ENCODE peak calls at places on chromosome 12, in four cellular contexts. One of them, this sample, is unnamed.

GRCh38 chr12:131005161-131006035 is 51.7 kb downstream of the ADGRD1 start:
- DNase-seq in lower leg skin: no peak
- DNase-seq in left ventricle myocardium inferior: no peak
- DNase-seq in thoracic aorta: no peak
- DNase-seq in this sample: no peak

GRCh38 chr12:72057330-72057911 is 118.8 kb downstream of the TPH2 start:
- DNase-seq in lower leg skin: no peak
- DNase-seq in left ventricle myocardium inferior: no peak
- DNase-seq in thoracic aorta: no peak
- DNase-seq in this sample: no peak

GRCh38 chr12:58695263-58695662 is 225.0 kb downstream of the LRIG3 start:
- DNase-seq in lower leg skin: no peak
- DNase-seq in left ventricle myocardium inferior: no peak
- DNase-seq in thoracic aorta: no peak
- DNase-seq in this sample: no peak

GRCh38 chr12:89363084-89363483 is 10.8 kb upstream of the DUSP6 start:
- DNase-seq in lower leg skin: no peak
- DNase-seq in left ventricle myocardium inferior: no peak
- DNase-seq in thoracic aorta: no peak
- DNase-seq in this sample: no peak

GRCh38 chr12:125381373-125381772 is 316.1 kb downstream of the AACS start:
- DNase-seq in lower leg skin: no peak
- DNase-seq in left ventricle myocardium inferior: no peak
- DNase-seq in thoracic aorta: no peak
- DNase-seq in this sample: no peak

GRCh38 chr12:52573306-52573705 is 337 bp downstream of the KRT74 start:
- DNase-seq in lower leg skin: no peak
- DNase-seq in left ventricle myocardium inferior: no peak
- DNase-seq in thoracic aorta: no peak
- DNase-seq in this sample: no peak

GRCh38 chr12:118850244-118850825 is 131.0 kb upstream of the SRRM4 start:
- DNase-seq in lower leg skin: no peak
- DNase-seq in left ventricle myocardium inferior: no peak
- DNase-seq in thoracic aorta: no peak
- DNase-seq in this sample: no peak

GRCh38 chr12:110825530-110825929 is 21.3 kb upstream of the CCDC63 start:
- DNase-seq in lower leg skin: no peak
- DNase-seq in left ventricle myocardium inferior: no peak
- DNase-seq in thoracic aorta: no peak
- DNase-seq in this sample: no peak

GRCh38 chr12:48175613-48176416 is 7.6 kb upstream of the CCDC184 start:
- DNase-seq in lower leg skin: no peak
- DNase-seq in left ventricle myocardium inferior: no peak
- DNase-seq in thoracic aorta: no peak
- DNase-seq in this sample: no peak

GRCh38 chr12:50569321-50569720 is 64.5 kb downstream of the DIP2B start:
- DNase-seq in lower leg skin: no peak
- DNase-seq in left ventricle myocardium inferior: no peak
- DNase-seq in thoracic aorta: no peak
- DNase-seq in this sample: no peak

GRCh38 chr12:49953961-49954835 is 3.7 kb downstream of the AQP2 start:
- DNase-seq in lower leg skin: no peak
- DNase-seq in left ventricle myocardium inferior: no peak
- DNase-seq in thoracic aorta: no peak
- DNase-seq in this sample: no peak

GRCh38 chr12:2806700-2807099 is 5.8 kb upstream of the ITFG2 start:
- DNase-seq in lower leg skin: no peak
- DNase-seq in left ventricle myocardium inferior: no peak
- DNase-seq in thoracic aorta: no peak
- DNase-seq in this sample: no peak

GRCh38 chr12:6998708-6999451 is 19.4 kb downstream of the LPCAT3 start:
- DNase-seq in lower leg skin: no peak
- DNase-seq in left ventricle myocardium inferior: no peak
- DNase-seq in thoracic aorta: no peak
- DNase-seq in this sample: no peak

GRCh38 chr12:105214141-105214540 is 21.8 kb downstream of the APPL2 start:
- DNase-seq in lower leg skin: no peak
- DNase-seq in left ventricle myocardium inferior: no peak
- DNase-seq in thoracic aorta: no peak
- DNase-seq in this sample: no peak

GRCh38 chr12:112198120-112198733 is 72.9 kb downstream of the TRAFD1 start:
- DNase-seq in lower leg skin: no peak
- DNase-seq in left ventricle myocardium inferior: no peak
- DNase-seq in thoracic aorta: no peak
- DNase-seq in this sample: no peak

DNA sequence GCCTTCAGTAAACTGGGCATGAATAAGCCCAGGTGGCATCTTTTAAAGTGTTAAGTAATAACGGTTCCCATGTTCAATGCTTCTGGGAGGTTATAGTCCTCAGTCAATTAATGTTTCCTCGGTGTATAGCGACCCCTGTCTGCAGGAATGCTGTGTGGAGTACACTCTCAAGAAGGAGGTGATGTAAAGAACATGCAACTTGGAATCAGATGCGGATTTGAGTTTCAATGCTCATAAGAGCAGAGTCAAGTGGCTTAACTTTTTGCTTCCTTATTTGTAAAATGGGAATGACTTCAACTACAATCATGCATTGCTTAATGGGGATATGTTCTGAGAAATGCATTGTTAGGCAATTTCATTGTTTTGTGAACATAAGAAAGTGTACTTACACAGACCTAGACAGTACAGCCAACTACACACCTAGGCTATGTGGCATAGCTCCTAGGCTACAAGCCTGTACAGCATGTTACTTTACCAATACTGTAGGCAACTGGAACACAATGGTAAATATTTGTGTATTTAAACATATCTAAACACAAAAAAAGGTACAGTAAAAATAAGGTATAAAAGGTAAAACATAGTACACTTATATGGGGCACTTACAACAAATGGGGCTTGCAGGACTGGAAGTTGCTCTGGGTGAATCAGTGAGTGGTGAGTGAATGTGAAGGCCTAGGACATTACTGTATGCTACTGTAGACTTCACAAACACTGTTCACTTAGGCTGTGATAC is 6.7 kb upstream of the MRPS35 start:
- DNase-seq in lower leg skin: peak
- DNase-seq in left ventricle myocardium inferior: peak
- DNase-seq in thoracic aorta: peak
- DNase-seq in this sample: peak
- TF ChIP-seq CTCF in lower leg skin: no peak
- TF ChIP-seq CTCF in left ventricle myocardium inferior: peak
- TF ChIP-seq CTCF in thoracic aorta: peak
- TF ChIP-seq CTCF in this sample: no peak

DNA sequence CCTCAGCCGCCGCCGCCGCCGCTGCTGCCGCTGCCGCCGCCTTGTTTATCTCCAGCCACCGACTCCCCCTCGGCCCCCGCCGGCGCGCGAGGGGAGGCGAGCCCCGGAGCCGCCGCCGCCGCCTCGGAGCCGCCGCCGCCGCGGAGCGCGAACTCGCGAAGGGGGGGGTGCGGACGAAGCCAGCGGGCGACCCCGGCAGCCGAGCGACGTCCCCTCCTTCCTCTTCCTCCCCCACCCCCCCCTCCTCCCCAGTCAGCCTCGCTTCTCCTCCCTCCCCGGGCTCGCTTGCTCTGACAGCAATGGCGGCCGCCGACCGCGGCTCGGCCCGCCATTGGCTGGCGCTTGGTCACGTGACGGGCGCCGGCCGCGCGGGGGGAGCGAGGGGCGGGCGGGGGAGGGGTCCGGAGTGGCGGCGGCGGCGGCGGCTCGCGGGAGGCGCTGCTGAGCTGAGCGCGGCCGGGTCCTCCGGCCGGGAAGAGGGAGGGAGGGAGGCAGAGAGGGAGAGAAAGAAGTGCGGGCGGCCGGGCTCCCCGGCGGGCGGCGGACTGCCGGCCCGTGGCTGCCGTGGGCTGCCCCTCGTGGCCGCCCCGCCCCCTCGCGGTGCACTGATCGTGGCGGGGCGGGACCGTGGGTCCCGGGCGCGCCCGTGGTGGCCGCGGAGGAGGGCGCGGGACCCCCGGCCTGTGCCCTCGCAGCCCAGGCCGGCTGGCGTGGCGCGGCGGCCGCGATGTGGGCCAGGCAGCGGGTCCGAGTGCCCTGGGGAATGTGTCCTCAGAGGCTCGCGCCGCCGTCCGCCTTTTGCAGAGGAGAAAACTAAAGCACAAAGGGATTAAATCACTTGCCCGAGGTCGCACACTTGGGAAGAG is at the start of gene MED13L:
- DNase-seq in lower leg skin: peak
- DNase-seq in left ventricle myocardium inferior: peak
- DNase-seq in thoracic aorta: peak
- DNase-seq in this sample: peak
- TF ChIP-seq CTCF in lower leg skin: no peak
- TF ChIP-seq CTCF in left ventricle myocardium inferior: peak
- TF ChIP-seq CTCF in thoracic aorta: peak
- TF ChIP-seq CTCF in this sample: no peak

DNA sequence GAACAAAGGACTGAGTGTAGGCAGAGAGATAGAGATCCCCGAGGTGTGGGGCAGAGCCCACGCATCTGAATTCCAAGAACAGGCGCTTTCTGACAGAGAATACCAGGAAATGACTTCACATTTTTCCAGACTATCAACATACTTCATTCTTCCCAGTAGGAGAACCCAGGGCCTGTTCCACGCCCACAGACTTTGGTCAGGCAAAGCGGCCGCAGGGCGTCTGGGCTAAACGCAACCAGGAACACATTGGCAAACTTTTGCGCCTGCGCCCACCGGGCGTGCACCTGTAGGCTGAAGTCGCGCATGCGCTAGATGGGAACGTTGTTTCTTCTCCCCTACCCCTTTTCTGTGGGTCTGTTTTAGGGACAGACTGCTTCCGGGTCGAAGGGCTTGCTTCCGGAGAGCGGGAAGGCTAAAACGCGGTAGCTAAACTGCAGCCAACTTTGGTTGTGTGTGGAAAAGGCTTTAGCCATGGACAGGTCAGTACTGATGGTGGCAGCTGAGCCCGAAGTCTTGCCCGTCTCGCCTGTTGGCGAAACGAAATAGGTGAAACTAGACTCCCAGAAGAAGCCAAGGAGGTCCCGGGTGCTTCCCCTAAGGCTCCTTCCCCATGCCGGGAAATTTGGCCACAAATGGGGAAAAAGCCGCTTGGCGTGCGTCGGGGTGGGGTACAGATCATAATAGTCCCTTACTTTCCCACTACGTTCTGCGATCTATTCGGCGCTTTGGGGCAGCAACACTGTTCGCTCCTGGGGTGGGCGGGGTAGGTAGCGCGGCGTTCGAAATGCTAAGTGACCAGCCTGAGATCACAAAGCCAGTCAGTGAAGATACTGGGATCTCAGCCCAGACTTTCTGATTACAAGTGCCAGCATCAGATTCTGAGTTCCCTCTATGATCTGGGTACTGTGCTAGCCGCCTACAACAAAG is at the start of gene NUP107:
- DNase-seq in lower leg skin: peak
- DNase-seq in left ventricle myocardium inferior: peak
- DNase-seq in thoracic aorta: peak
- DNase-seq in this sample: peak
- TF ChIP-seq CTCF in lower leg skin: no peak
- TF ChIP-seq CTCF in left ventricle myocardium inferior: peak
- TF ChIP-seq CTCF in thoracic aorta: peak
- TF ChIP-seq CTCF in this sample: no peak

DNA sequence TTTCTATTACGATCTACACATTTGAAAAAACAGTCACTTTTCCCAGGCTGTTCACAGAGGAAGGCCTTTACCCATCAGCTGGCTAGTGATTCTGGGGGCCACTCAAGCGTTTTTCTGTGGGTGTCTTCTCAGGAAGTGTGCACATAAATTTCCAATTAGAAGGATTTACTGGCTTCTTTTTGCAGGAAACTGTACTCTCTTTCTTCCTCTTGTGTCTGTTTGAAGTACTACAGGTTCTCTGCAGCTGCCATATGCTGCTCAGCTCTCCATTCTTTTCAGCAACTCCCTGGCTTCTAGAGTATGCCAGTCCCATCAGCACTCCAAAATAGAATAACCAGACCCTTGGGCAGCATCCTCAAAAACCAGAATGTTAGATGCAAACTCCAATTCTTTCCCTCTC is 110.4 kb upstream of the NAV3 start:
- DNase-seq in lower leg skin: no peak
- DNase-seq in left ventricle myocardium inferior: no peak
- DNase-seq in thoracic aorta: no peak
- DNase-seq in this sample: no peak
- TF ChIP-seq CTCF in lower leg skin: no peak
- TF ChIP-seq CTCF in left ventricle myocardium inferior: no peak
- TF ChIP-seq CTCF in thoracic aorta: no peak
- TF ChIP-seq CTCF in this sample: no peak

DNA sequence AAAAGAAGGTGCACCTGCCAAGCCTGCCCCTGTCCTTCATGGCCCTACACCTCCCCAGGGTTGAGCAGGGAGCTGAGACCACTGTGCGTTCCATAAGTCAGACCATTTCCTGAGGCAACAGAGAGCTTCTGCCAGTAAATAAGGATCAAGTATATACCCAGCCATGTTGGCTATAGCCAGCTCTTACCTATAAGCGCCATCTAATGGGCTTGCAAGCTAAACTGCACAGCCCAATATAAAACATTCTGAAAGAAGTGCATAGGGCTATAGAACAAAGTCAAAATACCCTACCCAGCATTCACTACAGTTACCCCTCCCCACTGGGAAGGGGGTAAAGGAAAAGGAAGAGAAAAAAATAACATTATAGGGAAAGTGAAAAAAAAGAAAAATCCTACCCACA is 59.3 kb upstream of the SCAF11 start:
- DNase-seq in lower leg skin: no peak
- DNase-seq in left ventricle myocardium inferior: no peak
- DNase-seq in thoracic aorta: no peak
- DNase-seq in this sample: no peak
- TF ChIP-seq CTCF in lower leg skin: no peak
- TF ChIP-seq CTCF in left ventricle myocardium inferior: no peak
- TF ChIP-seq CTCF in thoracic aorta: no peak
- TF ChIP-seq CTCF in this sample: no peak

GRCh38 chr12:102939670-102940222 is 17.7 kb upstream of the ASCL1 start:
- DNase-seq in lower leg skin: no peak
- DNase-seq in left ventricle myocardium inferior: no peak
- DNase-seq in thoracic aorta: no peak
- DNase-seq in this sample: no peak
- TF ChIP-seq CTCF in lower leg skin: no peak
- TF ChIP-seq CTCF in left ventricle myocardium inferior: no peak
- TF ChIP-seq CTCF in thoracic aorta: no peak
- TF ChIP-seq CTCF in this sample: no peak

GRCh38 chr12:69986109-69986508 is 161.1 kb downstream of the MYRFL start:
- DNase-seq in lower leg skin: no peak
- DNase-seq in left ventricle myocardium inferior: no peak
- DNase-seq in thoracic aorta: no peak
- DNase-seq in this sample: no peak

GRCh38 chr12:69988601-69989194 is 163.7 kb downstream of the MYRFL start:
- DNase-seq in lower leg skin: no peak
- DNase-seq in left ventricle myocardium inferior: no peak
- DNase-seq in thoracic aorta: no peak
- DNase-seq in this sample: no peak

GRCh38 chr12:69984216-69984615 is 159.2 kb downstream of the MYRFL start:
- DNase-seq in lower leg skin: no peak
- DNase-seq in left ventricle myocardium inferior: no peak
- DNase-seq in thoracic aorta: no peak
- DNase-seq in this sample: no peak

GRCh38 chr12:69987453-69988102 is 162.6 kb downstream of the MYRFL start:
- DNase-seq in lower leg skin: peak
- DNase-seq in left ventricle myocardium inferior: no peak
- DNase-seq in thoracic aorta: peak
- DNase-seq in this sample: peak

GRCh38 chr12:69985656-69986055 is 160.6 kb downstream of the MYRFL start:
- DNase-seq in lower leg skin: no peak
- DNase-seq in left ventricle myocardium inferior: no peak
- DNase-seq in thoracic aorta: no peak
- DNase-seq in this sample: no peak
- TF ChIP-seq CTCF in lower leg skin: no peak
- TF ChIP-seq CTCF in left ventricle myocardium inferior: peak
- TF ChIP-seq CTCF in thoracic aorta: no peak
- TF ChIP-seq CTCF in this sample: no peak

GRCh38 chr12:115044073-115044472 is 360.1 kb upstream of the TBX3 start:
- DNase-seq in lower leg skin: no peak
- DNase-seq in left ventricle myocardium inferior: no peak
- DNase-seq in thoracic aorta: no peak
- DNase-seq in this sample: no peak
- TF ChIP-seq CTCF in lower leg skin: no peak
- TF ChIP-seq CTCF in left ventricle myocardium inferior: no peak
- TF ChIP-seq CTCF in thoracic aorta: no peak
- TF ChIP-seq CTCF in this sample: no peak

This sample was measured in omental fat pad.